ENCODE peak calls at places on chromosomes 12 and 14, in six cellular contexts. M is AG04450; D is CD4-positive, CD25-positive, alpha-beta regulatory T cell; V is ACHN; I is stimulated activated CD8-positive, alpha-beta memory T cell treated with anti-CD3 and anti-CD28 coated beads, Interleukin-2, amount 100 ng/mL, for 48 hours; L is NCI-H2081. J is an unnamed sample.

GRCh38 chr14:30645600-30645999 is 23.5 kb downstream of the SCFD1 start:
- DNase-seq in M (no peak), D (no peak), V (no peak), I (no peak), L (no peak), J (no peak)

GRCh38 chr12:8011331-8011730 is 21.2 kb upstream of the FOXJ2 start:
- DNase-seq in M (no peak), D (no peak), V (no peak), I (no peak), L (no peak), J (no peak)

GRCh38 chr12:122022393-122023338 is 982 bp downstream of the BCL7A start:
- DNase-seq in M (no peak), D (peak; percentile 15), V (peak; percentile 49), I (no peak), L (peak; percentile 50), J (no peak)

GRCh38 chr12:48788852-48789775 is at the start of gene ADCY6:
- DNase-seq in M (no peak), D (no peak), V (peak; percentile 85), I (no peak), L (peak; percentile 48), J (no peak)

GRCh38 chr12:117968084-117968789 is 553 bp downstream of the KSR2 start:
- DNase-seq in M (no peak), D (no peak), V (no peak), I (no peak), L (peak; percentile 30), J (no peak)

GRCh38 chr14:96747006-96747405 is 50.2 kb upstream of the VRK1 start:
- DNase-seq in M (no peak), D (no peak), V (no peak), I (no peak), L (no peak), J (no peak)

GRCh38 chr12:1972856-1973317 is 31.4 kb downstream of the DCP1B start:
- DNase-seq in M (peak; percentile 20), D (no peak), V (no peak), I (no peak), L (no peak), J (no peak)

GRCh38 chr14:94686511-94687160 is 74.4 kb downstream of the SERPINA3 start:
- DNase-seq in M (no peak), D (no peak), V (no peak), I (no peak), L (no peak), J (no peak)

GRCh38 chr14:95137804-95138167 is 19.5 kb downstream of the DICER1 start:
- DNase-seq in M (no peak), D (no peak), V (no peak), I (no peak), L (no peak), J (no peak)

GRCh38 chr12:94595152-94595551 is 55.2 kb downstream of the TMCC3 start:
- DNase-seq in M (no peak), D (no peak), V (peak; percentile 53), I (no peak), L (no peak), J (no peak)

GRCh38 chr14:50816419-50817047 is 14.4 kb downstream of the NIN start:
- DNase-seq in M (no peak), D (no peak), V (no peak), I (no peak), L (no peak), J (no peak)

GRCh38 chr12:126676426-126676825 is 1590.5 kb upstream of the TMEM132C start:
- DNase-seq in M (no peak), D (no peak), V (no peak), I (no peak), L (peak; percentile 45), J (no peak)

GRCh38 chr14:21063479-21063878 is 5.9 kb downstream of the RNASE8 start:
- DNase-seq in M (peak; percentile 54), D (no peak), V (peak; percentile 86), I (no peak), L (no peak), J (no peak)

GRCh38 chr14:90733139-90733808 is 83.0 kb downstream of the TTC7B start:
- DNase-seq in M (no peak), D (no peak), V (no peak), I (no peak), L (no peak), J (no peak)

J was measured in stimulated activated effector memory CD8-positive, alpha-beta T cell treated with anti-CD3 and anti-CD28 coated beads, Interleukin-12 subunit alpha, Interleukin-12 subunit beta, amount 100 ng/mL, for 72 hours.